ENCODE peak calls at places on chromosomes 5 and 9, in eight cellular contexts. E is H1; K is naive thymus-derived CD4-positive, alpha-beta T cell; F is GM23248; O is CD4-positive, alpha-beta memory T cell; I is thoracic aorta; V is neuronal stem cell; X is esophagus squamous epithelium. W is an unnamed sample.

GRCh38 chr5:138849439-138849838 is 25.7 kb downstream of the LRRTM2 start:
- DNase-seq in E (no peak), K (no peak), F (peak; percentile 68), O (no peak), I (no peak), V (no peak), X (no peak), W (no peak)

GRCh38 chr9:133375724-133376654 is at the start of the genes STKLD1 and SURF4:
- DNase-seq in E (peak; percentile 99), K (peak; percentile 93), F (peak; percentile 99), O (peak; percentile 93), I (peak; percentile 85), V (peak; percentile 96), X (peak; percentile 75), W (peak; percentile 97)

GRCh38 chr9:111161015-111161415 is 122.7 kb upstream of the LPAR1 start:
- DNase-seq in E (no peak), K (no peak), F (peak; percentile 91), O (no peak), I (no peak), V (no peak), X (no peak), W (no peak)

GRCh38 chr5:20248102-20248501 is 260.1 kb upstream of the CDH18 start:
- DNase-seq in E (no peak), K (no peak), F (no peak), O (no peak), I (no peak), V (no peak), X (no peak), W (no peak)

GRCh38 chr9:113537227-113537810 is 73.8 kb downstream of the RGS3 start:
- DNase-seq in E (no peak), K (no peak), F (no peak), O (no peak), I (no peak), V (no peak), X (no peak), W (peak; percentile 65)

GRCh38 chr5:125719681-125720676 is 703.2 kb upstream of the GRAMD2B start:
- DNase-seq in E (no peak), K (no peak), F (no peak), O (no peak), I (no peak), V (peak; percentile 51), X (no peak), W (no peak)

GRCh38 chr5:28770307-28770706 is 1731.9 kb upstream of the CDH9 start:
- DNase-seq in E (no peak), K (no peak), F (no peak), O (no peak), I (no peak), V (no peak), X (no peak), W (no peak)

GRCh38 chr5:14112998-14113652 is 30.0 kb upstream of the TRIO start:
- DNase-seq in E (peak; percentile 36), K (no peak), F (no peak), O (no peak), I (no peak), V (no peak), X (no peak), W (no peak)

GRCh38 chr5:96530901-96531300 is 97.9 kb upstream of the PCSK1 start:
- DNase-seq in E (no peak), K (no peak), F (no peak), O (no peak), I (no peak), V (no peak), X (no peak), W (no peak)

GRCh38 chr5:180975338-180975737 is 13.3 kb upstream of the BTNL3 start:
- DNase-seq in E (no peak), K (no peak), F (no peak), O (no peak), I (no peak), V (no peak), X (no peak), W (no peak)

GRCh38 chr5:10434392-10434791 is 7.3 kb upstream of the ROPN1L start:
- DNase-seq in E (no peak), K (no peak), F (no peak), O (no peak), I (no peak), V (no peak), X (no peak), W (no peak)

GRCh38 chr5:32280656-32281081 is 32.1 kb downstream of the MTMR12 start:
- DNase-seq in E (no peak), K (no peak), F (no peak), O (peak; percentile 3), I (no peak), V (no peak), X (no peak), W (no peak)

GRCh38 chr5:151620463-151620844 is 29.3 kb upstream of the FAT2 start:
- DNase-seq in E (no peak), K (no peak), F (no peak), O (no peak), I (no peak), V (no peak), X (no peak), W (no peak)

GRCh38 chr9:113616716-113617496 is 153.4 kb downstream of the RGS3 start:
- DNase-seq in E (peak; percentile 48), K (no peak), F (no peak), O (no peak), I (no peak), V (no peak), X (no peak), W (peak; percentile 65)

GRCh38 chr5:109688647-109688998 is 1.1 kb upstream of the MAN2A1 start:
- DNase-seq in E (peak; percentile 55), K (no peak), F (peak; percentile 65), O (no peak), I (no peak), V (no peak), X (no peak), W (no peak)

GRCh38 chr9:138016406-138017187 is 139.0 kb downstream of the CACNA1B start:
- DNase-seq in E (no peak), K (no peak), F (no peak), O (no peak), I (no peak), V (no peak), X (no peak), W (no peak)

GRCh38 chr9:138020120-138020794 is 142.7 kb downstream of the CACNA1B start:
- DNase-seq in E (peak; percentile 43), K (no peak), F (no peak), O (no peak), I (no peak), V (no peak), X (no peak), W (no peak)

GRCh38 chr9:138015021-138015829 is 137.6 kb downstream of the CACNA1B start:
- DNase-seq in E (no peak), K (no peak), F (no peak), O (no peak), I (no peak), V (no peak), X (no peak), W (no peak)

GRCh38 chr9:138014570-138014958 is 137.0 kb downstream of the CACNA1B start:
- DNase-seq in E (no peak), K (no peak), F (no peak), O (no peak), I (no peak), V (no peak), X (no peak), W (no peak)

GRCh38 chr9:138017200-138017599 is 139.6 kb downstream of the CACNA1B start:
- DNase-seq in E (no peak), K (no peak), F (no peak), O (no peak), I (no peak), V (no peak), X (no peak), W (no peak)
- H3K4me1 ChIP-seq in E (no peaks in the 10 kb centered on the region), K (no peaks in the 10 kb centered on the region), F (no peaks in the 10 kb centered on the region), O (peaks cover 2% of the 10 kb centered on the region), I (no peaks in the 10 kb centered on the region), V (no peaks in the 10 kb centered on the region), X (peaks cover under 1% of the 10 kb centered on the region), W (peaks cover 3% of the 10 kb centered on the region)

GRCh38 chr9:89662718-89663246 is 58.0 kb downstream of the GADD45G start:
- DNase-seq in E (no peak), K (no peak), F (no peak), O (no peak), I (no peak), V (no peak), X (no peak), W (no peak)

GRCh38 chr9:89663264-89663970 is 58.6 kb downstream of the GADD45G start:
- DNase-seq in E (no peak), K (no peak), F (no peak), O (no peak), I (no peak), V (no peak), X (no peak), W (no peak)

GRCh38 chr9:89664896-89665329 is 60.1 kb downstream of the GADD45G start:
- DNase-seq in E (no peak), K (no peak), F (no peak), O (no peak), I (no peak), V (no peak), X (no peak), W (peak; percentile 65)

GRCh38 chr9:89661956-89662717 is 57.3 kb downstream of the GADD45G start:
- DNase-seq in E (peak; percentile 95), K (no peak), F (peak; percentile 68), O (no peak), I (peak; percentile 84), V (peak; percentile 84), X (no peak), W (peak; percentile 94)

DNA sequence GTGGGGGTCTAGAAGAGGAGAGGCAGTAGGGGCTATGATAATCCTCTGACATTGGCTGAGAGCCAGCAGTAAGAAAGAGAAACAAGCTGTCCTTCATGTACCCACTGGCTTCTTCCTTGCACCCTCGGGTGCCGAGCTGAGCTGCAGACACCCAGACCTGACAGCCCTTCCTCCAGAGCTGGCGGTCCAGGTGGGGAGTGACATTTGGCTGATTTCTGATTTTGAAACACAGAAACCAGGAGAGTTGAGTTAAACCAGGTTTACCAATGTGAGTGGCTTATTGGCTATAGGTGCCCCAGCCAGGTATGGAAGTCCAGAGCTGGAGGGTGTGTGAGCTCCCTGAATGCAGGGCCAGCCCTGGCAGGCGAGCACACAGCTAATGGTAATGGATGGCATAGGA is 59.2 kb downstream of the GADD45G start:
- DNase-seq in E (no peak), K (no peak), F (no peak), O (no peak), I (no peak), V (no peak), X (no peak), W (peak; percentile 57)
- H3K4me1 ChIP-seq in E (peaks cover 26% of the 10 kb centered on the region), K (no peaks in the 10 kb centered on the region), F (no peaks in the 10 kb centered on the region), O (no peaks in the 10 kb centered on the region), I (peaks cover 18% of the 10 kb centered on the region), V (peaks cover 12% of the 10 kb centered on the region), X (peaks cover 27% of the 10 kb centered on the region), W (no peaks in the 10 kb centered on the region)

DNA sequence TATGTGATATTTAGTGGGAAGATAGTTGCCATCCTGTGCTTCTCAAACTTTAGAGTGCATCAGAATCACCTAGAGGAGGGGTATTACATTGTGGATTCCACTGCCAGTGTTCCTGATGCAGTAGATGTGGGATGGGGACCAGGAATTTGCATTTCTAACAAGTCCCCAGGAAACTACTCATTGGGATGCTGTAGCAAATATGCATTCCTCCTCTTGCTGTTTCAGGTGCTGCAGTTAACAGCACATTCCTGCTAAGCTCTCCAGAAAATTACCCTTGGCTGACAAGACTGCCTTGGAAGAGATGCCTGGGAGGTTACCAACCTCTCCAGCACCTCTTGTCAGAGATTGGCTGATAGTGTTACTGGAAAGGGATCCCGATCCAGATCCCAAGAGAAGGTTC is 270.5 kb downstream of the OSTF1 start:
- DNase-seq in E (no peak), K (no peak), F (no peak), O (no peak), I (no peak), V (no peak), X (no peak), W (no peak)
- H3K4me1 ChIP-seq in E (peaks cover 12% of the 10 kb centered on the region), K (no peaks in the 10 kb centered on the region), F (no peaks in the 10 kb centered on the region), O (no peaks in the 10 kb centered on the region), I (no peaks in the 10 kb centered on the region), V (no peaks in the 10 kb centered on the region), X (no peaks in the 10 kb centered on the region), W (no peaks in the 10 kb centered on the region)

GRCh38 chr9:18608371-18608770 is 134.4 kb downstream of the ADAMTSL1 start:
- DNase-seq in E (no peak), K (no peak), F (peak; percentile 25), O (no peak), I (no peak), V (no peak), X (no peak), W (no peak)
- H3K4me1 ChIP-seq in E (peaks cover 12% of the 10 kb centered on the region), K (no peaks in the 10 kb centered on the region), F (peaks cover 21% of the 10 kb centered on the region), O (no peaks in the 10 kb centered on the region), I (peaks cover 51% of the 10 kb centered on the region), V (peaks cover 9% of the 10 kb centered on the region), X (no peaks in the 10 kb centered on the region), W (no peaks in the 10 kb centered on the region)